ENCODE peak calls at places on chromosomes 12 and 14, in nine cellular contexts. Q, L, E, C, H, S, G, Y and D are unnamed samples.

GRCh38 chr12:1527789-1528188 is 66.6 kb downstream of the FBXL14 start:
- DNase-seq in Q (peak), L (peak), E (no peak), C (no peak), H (peak), S (no peak), G (no peak), Y (no peak), D (no peak)

GRCh38 chr12:20434993-20435392 is 66.7 kb downstream of the PDE3A start:
- DNase-seq in Q (peak), L (no peak), E (no peak), C (no peak), H (no peak), S (no peak), G (no peak), Y (no peak), D (no peak)

GRCh38 chr12:112584266-112584722 is 165.5 kb downstream of the PTPN11 start:
- DNase-seq in Q (no peak), L (no peak), E (no peak), C (no peak), H (no peak), S (no peak), G (peak), Y (peak), D (no peak)

GRCh38 chr12:128178971-128179370 is 88.0 kb upstream of the TMEM132C start:
- DNase-seq in Q (no peak), L (no peak), E (no peak), C (no peak), H (no peak), S (no peak), G (no peak), Y (no peak), D (no peak)

GRCh38 chr12:58502857-58503256 is 417.4 kb downstream of the LRIG3 start:
- DNase-seq in Q (peak), L (no peak), E (no peak), C (no peak), H (no peak), S (no peak), G (no peak), Y (no peak), D (no peak)

GRCh38 chr12:56338643-56339422 is at the start of gene IL23A:
- DNase-seq in Q (peak), L (no peak), E (no peak), C (peak), H (no peak), S (peak), G (no peak), Y (peak), D (peak)

GRCh38 chr12:113359133-113359938 is 949 bp downstream of the PLBD2 start:
- DNase-seq in Q (no peak), L (peak), E (peak), C (no peak), H (no peak), S (peak), G (no peak), Y (no peak), D (no peak)

GRCh38 chr12:19223018-19223417 is 93.5 kb downstream of the PLEKHA5 start:
- DNase-seq in Q (peak), L (no peak), E (no peak), C (no peak), H (no peak), S (no peak), G (no peak), Y (no peak), D (no peak)

GRCh38 chr12:49094104-49094948 is at the start of gene DHH:
- DNase-seq in Q (no peak), L (no peak), E (peak), C (no peak), H (no peak), S (peak), G (no peak), Y (peak), D (no peak)

GRCh38 chr12:132908145-132909029 is 21.0 kb upstream of the CHFR start:
- DNase-seq in Q (peak), L (peak), E (peak), C (peak), H (peak), S (peak), G (peak), Y (peak), D (peak)

GRCh38 chr12:62827042-62827441 is 107.9 kb downstream of the PPM1H start:
- DNase-seq in Q (no peak), L (no peak), E (no peak), C (no peak), H (no peak), S (no peak), G (no peak), Y (no peak), D (no peak)
- TF ChIP-seq CTCF in Q (peak), L (no peak), E (no peak), C (no peak), H (no peak), S (no peak), G (no peak), Y (peak), D (peak)

DNA sequence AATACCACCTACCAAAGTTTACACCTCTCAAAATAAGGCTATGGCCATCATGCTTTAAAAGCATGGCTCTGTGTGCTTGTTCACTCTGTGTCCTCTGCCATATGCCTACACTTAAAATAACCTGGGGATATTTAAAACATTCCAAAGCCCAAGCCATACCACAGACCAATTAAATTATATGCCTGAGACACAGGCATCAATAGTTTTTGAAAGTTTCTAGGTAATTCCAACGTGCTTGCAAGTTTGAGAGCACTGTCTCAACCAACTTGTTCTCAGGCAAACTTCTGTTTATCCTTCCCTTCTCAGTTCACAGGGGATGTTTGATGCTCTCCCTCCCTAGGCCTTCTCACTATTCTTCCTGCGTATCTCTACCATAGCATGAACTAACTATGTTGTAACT is 3.4 kb upstream of the FRMD6 start:
- DNase-seq in Q (no peak), L (no peak), E (no peak), C (no peak), H (no peak), S (no peak), G (no peak), Y (no peak), D (no peak)
- H3K4me3 ChIP-seq in Q (no peak), L (no peak), E (no peak), C (no peak), H (peak), S (no peak), G (no peak), Y (no peak), D (no peak)

GRCh38 chr12:39095636-39096330 is 190.4 kb upstream of the CPNE8 start:
- DNase-seq in Q (no peak), L (no peak), E (no peak), C (no peak), H (no peak), S (no peak), G (no peak), Y (no peak), D (no peak)
- TF ChIP-seq CTCF in Q (no peak), L (no peak), E (no peak), C (no peak), H (no peak), S (no peak), G (peak), Y (peak), D (no peak)

GRCh38 chr12:5043589-5044419 is at the start of gene KCNA5:
- DNase-seq in Q (no peak), L (no peak), E (no peak), C (no peak), H (no peak), S (no peak), G (no peak), Y (peak), D (no peak)
- H3K4me3 ChIP-seq in Q (no peak), L (no peak), E (peak), C (no peak), H (no peak), S (no peak), G (no peak), Y (peak), D (no peak)

GRCh38 chr14:106377432-106377831 is 851.0 kb downstream of the TMEM121 start:
- DNase-seq in Q (no peak), L (peak), E (no peak), C (no peak), H (no peak), S (no peak), G (no peak), Y (no peak), D (no peak)

GRCh38 chr14:106378191-106378590 is 851.8 kb downstream of the TMEM121 start:
- DNase-seq in Q (no peak), L (no peak), E (no peak), C (peak), H (no peak), S (peak), G (no peak), Y (no peak), D (no peak)

GRCh38 chr14:106372870-106373657 is 846.7 kb downstream of the TMEM121 start:
- DNase-seq in Q (no peak), L (peak), E (peak), C (peak), H (no peak), S (peak), G (peak), Y (peak), D (peak)
- TF ChIP-seq CTCF in Q (peak), L (no peak), E (peak), C (peak), H (peak), S (peak), G (peak), Y (peak), D (peak)

DNA sequence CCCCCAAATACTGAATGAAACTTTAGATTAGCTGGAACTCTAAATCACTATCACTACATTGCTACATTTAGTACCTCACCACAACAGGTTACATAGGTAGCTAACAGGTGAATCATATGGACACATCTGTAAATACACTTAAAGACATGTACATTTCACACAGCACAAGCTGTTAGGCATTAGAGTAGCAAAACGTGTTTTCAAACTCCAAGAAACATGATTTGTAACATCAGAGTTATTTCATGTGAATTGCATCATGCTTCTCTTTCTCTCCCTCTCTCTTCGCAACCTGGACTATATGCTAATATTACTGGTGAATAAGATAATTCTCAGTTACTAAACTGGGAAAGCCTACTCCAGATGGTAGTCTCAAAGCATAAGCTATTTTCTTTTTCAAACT is 4.3 kb downstream of the SEL1L start:
- DNase-seq in Q (peak), L (no peak), E (no peak), C (no peak), H (peak), S (no peak), G (no peak), Y (no peak), D (no peak)
- H3K4me3 ChIP-seq in Q (no peak), L (no peak), E (no peak), C (no peak), H (no peak), S (no peak), G (no peak), Y (no peak), D (no peak)